ENCODE peak calls at places on chromosomes 13 and 19, in seven cellular contexts. C is activated B cell treated with CpG ODN at 0.5 μM for 24 hours; T is GM23248; H is activated CD4-positive, alpha-beta T cell treated with anti-CD3 and anti-CD28 coated beads, Interleukin-2, amount 10 ng/mL, durations not matched to agents 24 days and 14 days; M is GM06990; I is GM20000; E is AG10803. R is an unnamed sample.
A peak's percentile ranks its signal among the peaks of the same experiment; 100 is the strongest.

GRCh38 chr19:7970716-7971448 is 27.4 kb upstream of the TIMM44 start:
- DNase-seq in C (peak; percentile 17), T (peak; percentile 60), H (peak; percentile 75), M (no peak), I (peak; percentile 68), E (peak; percentile 23), R (peak; percentile 64)

GRCh38 chr13:38662362-38662761 is 24.5 kb upstream of the FREM2 start:
- DNase-seq in C (no peak), T (peak; percentile 85), H (no peak), M (no peak), I (no peak), E (peak; percentile 46), R (peak; percentile 49)

GRCh38 chr13:41791056-41791455 is 169.9 kb downstream of the VWA8 start:
- DNase-seq in C (no peak), T (peak; percentile 51), H (no peak), M (no peak), I (no peak), E (peak; percentile 41), R (peak; percentile 40)

GRCh38 chr13:49400755-49401659 is 42.9 kb downstream of the CAB39L start:
- DNase-seq in C (no peak), T (peak; percentile 40), H (peak; percentile 34), M (no peak), I (peak; percentile 9), E (peak; percentile 62), R (peak; percentile 70)

GRCh38 chr19:30336290-30336689 is 35.9 kb upstream of the ZNF536 start:
- DNase-seq in C (no peak), T (no peak), H (no peak), M (no peak), I (no peak), E (no peak), R (no peak)

GRCh38 chr19:45276284-45276687 is 25.2 kb downstream of the MARK4 start:
- DNase-seq in C (no peak), T (peak; percentile 14), H (no peak), M (no peak), I (no peak), E (no peak), R (peak; percentile 14)

GRCh38 chr13:75316427-75316826 is 165.5 kb downstream of the TBC1D4 start:
- DNase-seq in C (no peak), T (peak; percentile 33), H (no peak), M (no peak), I (no peak), E (peak; percentile 41), R (peak; percentile 55)

GRCh38 chr19:4624733-4625362 is 14.5 kb upstream of the TNFAIP8L1 start:
- DNase-seq in C (no peak), T (no peak), H (no peak), M (no peak), I (no peak), E (peak; percentile 17), R (no peak)

GRCh38 chr13:73608157-73608516 is 526.1 kb downstream of the KLF12 start:
- DNase-seq in C (no peak), T (no peak), H (no peak), M (no peak), I (no peak), E (no peak), R (no peak)

GRCh38 chr19:33876192-33876591 is 79.5 kb downstream of the KCTD15 start:
- DNase-seq in C (no peak), T (no peak), H (no peak), M (no peak), I (no peak), E (no peak), R (no peak)

GRCh38 chr13:109706015-109706715 is 80.2 kb downstream of the IRS2 start:
- DNase-seq in C (no peak), T (no peak), H (no peak), M (no peak), I (no peak), E (no peak), R (no peak)

GRCh38 chr19:49861127-49861526 is 6.2 kb downstream of the PNKP start:
- DNase-seq in C (no peak), T (peak; percentile 34), H (no peak), M (no peak), I (no peak), E (no peak), R (no peak)

GRCh38 chr19:10960314-10961072 is at the start of gene SMARCA4:
- DNase-seq in C (peak; percentile 99), T (peak; percentile 99), H (peak; percentile 100), M (peak; percentile 99), I (peak; percentile 100), E (peak; percentile 94), R (peak; percentile 99)

GRCh38 chr13:100584901-100585300 is 3.7 kb downstream of the GGACT start:
- DNase-seq in C (no peak), T (no peak), H (peak; percentile 73), M (no peak), I (no peak), E (no peak), R (no peak)

GRCh38 chr19:55340784-55341147 is 1.1 kb downstream of the KMT5C start:
- DNase-seq in C (no peak), T (peak; percentile 53), H (peak; percentile 76), M (no peak), I (no peak), E (no peak), R (peak; percentile 51)

GRCh38 chr13:54029226-54029625 is 1000.6 kb downstream of the OLFM4 start:
- DNase-seq in C (no peak), T (no peak), H (no peak), M (no peak), I (peak; percentile 28), E (no peak), R (no peak)

GRCh38 chr19:10580979-10581631 is 6.0 kb downstream of the AP1M2 start:
- DNase-seq in C (peak; percentile 80), T (peak; percentile 98), H (peak; percentile 97), M (peak; percentile 59), I (peak; percentile 80), E (peak; percentile 90), R (peak; percentile 98)

GRCh38 chr13:112067121-112067741 is at the start of gene SOX1:
- DNase-seq in C (no peak), T (no peak), H (no peak), M (no peak), I (peak; percentile 45), E (no peak), R (no peak)

GRCh38 chr13:84607614-84608013 is 725.3 kb upstream of the SLITRK1 start:
- DNase-seq in C (no peak), T (peak; percentile 82), H (no peak), M (no peak), I (no peak), E (peak; percentile 67), R (peak; percentile 84)

GRCh38 chr13:32537580-32538233 is 888 bp downstream of the N4BP2L2 start:
- DNase-seq in C (peak; percentile 25), T (peak; percentile 32), H (peak; percentile 79), M (no peak), I (no peak), E (peak; percentile 24), R (no peak)

GRCh38 chr13:98448642-98448928 is 128.3 kb downstream of the STK24 start:
- DNase-seq in C (no peak), T (no peak), H (no peak), M (no peak), I (no peak), E (no peak), R (no peak)

GRCh38 chr13:90307136-90307535 is 1040.4 kb upstream of the MIR17HG start:
- DNase-seq in C (no peak), T (no peak), H (no peak), M (no peak), I (no peak), E (no peak), R (no peak)

GRCh38 chr19:57637379-57637778 is 4.4 kb downstream of the ZNF211 start:
- DNase-seq in C (no peak), T (no peak), H (no peak), M (no peak), I (no peak), E (no peak), R (no peak)

GRCh38 chr19:14400913-14401312 is 18.2 kb downstream of the DDX39A start:
- DNase-seq in C (no peak), T (no peak), H (no peak), M (no peak), I (peak; percentile 8), E (no peak), R (no peak)

GRCh38 chr19:15894359-15894758 is 3.5 kb downstream of the CYP4F2 start:
- DNase-seq in C (no peak), T (no peak), H (peak; percentile 43), M (no peak), I (no peak), E (no peak), R (no peak)

GRCh38 chr19:3336680-3337523 is 29.5 kb upstream of the NFIC start:
- DNase-seq in C (no peak), T (peak; percentile 74), H (no peak), M (no peak), I (no peak), E (peak; percentile 60), R (peak; percentile 85)

GRCh38 chr19:6103217-6103644 is 7.1 kb downstream of the RFX2 start:
- DNase-seq in C (no peak), T (peak; percentile 96), H (no peak), M (no peak), I (no peak), E (peak; percentile 99), R (peak; percentile 94)

GRCh38 chr13:63631006-63631405 is 2215.4 kb upstream of the PCDH20 start:
- DNase-seq in C (no peak), T (no peak), H (no peak), M (no peak), I (no peak), E (no peak), R (no peak)

GRCh38 chr19:49506575-49507105 is 5.8 kb upstream of the FCGRT start:
- DNase-seq in C (peak; percentile 53), T (peak; percentile 57), H (peak; percentile 94), M (no peak), I (peak; percentile 84), E (no peak), R (peak; percentile 47)

GRCh38 chr19:28633223-28634030 is 579.5 kb downstream of the UQCRFS1 start:
- DNase-seq in C (no peak), T (peak; percentile 75), H (peak; percentile 89), M (peak; percentile 12), I (peak; percentile 35), E (peak; percentile 50), R (peak; percentile 47)

GRCh38 chr19:13121551-13122274 is 3.6 kb downstream of the NACC1 start:
- DNase-seq in C (no peak), T (peak; percentile 73), H (no peak), M (no peak), I (no peak), E (no peak), R (no peak)

GRCh38 chr19:18879579-18880373 is 16.2 kb downstream of the CERS1 start:
- DNase-seq in C (no peak), T (peak; percentile 44), H (peak; percentile 76), M (peak; percentile 50), I (no peak), E (no peak), R (peak; percentile 43)